ENCODE peak calls at places on chromosomes 5 and 9, in four cellular contexts. Q is K562, V is GM12878, F is H1. Y is an unnamed sample.
A peak's percentile ranks its signal among the peaks of the same experiment; 100 is the strongest.

GRCh38 chr5:40429258-40430111 is 250.2 kb upstream of the PTGER4 start:
- DNase-seq in Q (no peak), V (no peak), F (no peak), Y (no peak)

GRCh38 chr5:138463335-138464017 is 1.8 kb upstream of the EGR1 start:
- DNase-seq in Q (peak; percentile 61), V (no peak), F (no peak), Y (peak; percentile 51)

GRCh38 chr9:447230-448025 is 232.8 kb downstream of the DOCK8 start:
- DNase-seq in Q (peak; percentile 17), V (no peak), F (no peak), Y (no peak)

GRCh38 chr9:86731511-86731993 is 215.8 kb downstream of the GAS1 start:
- DNase-seq in Q (no peak), V (no peak), F (no peak), Y (no peak)

GRCh38 chr5:81835813-81836458 is 85.0 kb upstream of the SSBP2 start:
- DNase-seq in Q (no peak), V (no peak), F (no peak), Y (no peak)

GRCh38 chr5:132465095-132465707 is 25.4 kb downstream of the IRF1 start:
- DNase-seq in Q (no peak), V (no peak), F (no peak), Y (no peak)

GRCh38 chr5:123449424-123449823 is 26.2 kb upstream of the CEP120 start:
- DNase-seq in Q (no peak), V (no peak), F (no peak), Y (no peak)

GRCh38 chr5:135218486-135218755 is 180.6 kb downstream of the MACROH2A1 start:
- DNase-seq in Q (no peak), V (no peak), F (no peak), Y (no peak)

GRCh38 chr9:13351768-13352386 is 72.4 kb upstream of the MPDZ start:
- DNase-seq in Q (peak; percentile 12), V (no peak), F (no peak), Y (peak; percentile 65)

GRCh38 chr9:38278457-38278856 is 114.0 kb upstream of the ALDH1B1 start:
- DNase-seq in Q (no peak), V (no peak), F (no peak), Y (no peak)

GRCh38 chr9:112384690-112385089 is 4.8 kb downstream of the HSDL2 start:
- DNase-seq in Q (no peak), V (no peak), F (no peak), Y (no peak)

GRCh38 chr5:159330131-159330530 is at the start of gene IL12B:
- DNase-seq in Q (no peak), V (no peak), F (no peak), Y (no peak)

GRCh38 chr5:138724470-138725146 is 28.6 kb upstream of the CTNNA1 start:
- DNase-seq in Q (no peak), V (no peak), F (no peak), Y (peak; percentile 35)

GRCh38 chr5:132389453-132390286 is 20.2 kb downstream of the SLC22A5 start:
- DNase-seq in Q (no peak), V (no peak), F (no peak), Y (no peak)

GRCh38 chr9:93316726-93317494 is 133.0 kb downstream of the WNK2 start:
- DNase-seq in Q (no peak), V (no peak), F (no peak), Y (no peak)

GRCh38 chr5:15510092-15510491 is 10.1 kb downstream of the FBXL7 start:
- DNase-seq in Q (no peak), V (no peak), F (no peak), Y (no peak)

GRCh38 chr9:27337833-27338526 is 41.0 kb upstream of the EQTN start:
- DNase-seq in Q (no peak), V (no peak), F (no peak), Y (no peak)

GRCh38 chr5:32961066-32961429 is 249.9 kb downstream of the NPR3 start:
- DNase-seq in Q (no peak), V (no peak), F (no peak), Y (no peak)

GRCh38 chr9:98410185-98410697 is 154.8 kb upstream of the TBC1D2 start:
- DNase-seq in Q (peak; percentile 87), V (no peak), F (peak; percentile 38), Y (peak; percentile 81)

GRCh38 chr5:43338856-43339255 is 25.6 kb upstream of the HMGCS1 start:
- DNase-seq in Q (no peak), V (no peak), F (no peak), Y (no peak)

GRCh38 chr5:75522025-75522424 is 10.3 kb downstream of the POLK start:
- DNase-seq in Q (no peak), V (no peak), F (no peak), Y (no peak)

GRCh38 chr5:66680804-66681203 is 84.6 kb downstream of the MAST4 start:
- DNase-seq in Q (no peak), V (no peak), F (no peak), Y (no peak)

GRCh38 chr5:149128023-149128875 is 13.0 kb upstream of the ABLIM3 start:
- DNase-seq in Q (peak; percentile 63), V (no peak), F (no peak), Y (peak; percentile 77)

GRCh38 chr5:19986036-19986619 is 1.9 kb downstream of the CDH18 start:
- DNase-seq in Q (no peak), V (no peak), F (no peak), Y (no peak)

GRCh38 chr9:4573634-4574391 is 83.5 kb downstream of the SLC1A1 start:
- DNase-seq in Q (no peak), V (no peak), F (no peak), Y (no peak)

GRCh38 chr5:103475629-103476240 is 86.9 kb downstream of the NUDT12 start:
- DNase-seq in Q (peak; percentile 34), V (no peak), F (no peak), Y (peak; percentile 65)

GRCh38 chr5:168260353-168261211 is 30.9 kb upstream of the WWC1 start:
- DNase-seq in Q (no peak), V (no peak), F (no peak), Y (no peak)

GRCh38 chr5:132953710-132954109 is 9.7 kb downstream of the AFF4 start:
- DNase-seq in Q (no peak), V (no peak), F (no peak), Y (no peak)

GRCh38 chr5:57566914-57567313 is 84.3 kb upstream of the ACTBL2 start:
- DNase-seq in Q (no peak), V (no peak), F (no peak), Y (peak; percentile 48)

GRCh38 chr5:153321478-153321877 is 169.0 kb upstream of the GRIA1 start:
- DNase-seq in Q (no peak), V (no peak), F (no peak), Y (no peak)

GRCh38 chr5:14699807-14700400 is 35.4 kb downstream of the OTULIN start:
- DNase-seq in Q (peak; percentile 38), V (no peak), F (no peak), Y (no peak)

GRCh38 chr9:90801507-90802289 is at the start of gene SYK:
- DNase-seq in Q (peak; percentile 54), V (no peak), F (no peak), Y (peak; percentile 80)

GRCh38 chr5:77076961-77077820 is 9.9 kb downstream of the ZBED3 start:
- DNase-seq in Q (peak; percentile 83), V (no peak), F (no peak), Y (peak; percentile 87)

GRCh38 chr5:88882321-88883038 is 504 bp downstream of the MEF2C start:
- DNase-seq in Q (no peak), V (no peak), F (no peak), Y (no peak)
- TF ChIP-seq EZH2 in Q (no peak), V (no peak), F (no peak), Y (no peak)

GRCh38 chr5:544675-545330 is 20.6 kb upstream of the SLC9A3 start:
- DNase-seq in Q (no peak), V (no peak), F (no peak), Y (no peak)

GRCh38 chr5:547086-547924 is 23.1 kb upstream of the SLC9A3 start:
- DNase-seq in Q (no peak), V (no peak), F (no peak), Y (no peak)

GRCh38 chr5:546376-546908 is 22.2 kb upstream of the SLC9A3 start:
- DNase-seq in Q (no peak), V (no peak), F (no peak), Y (no peak)

GRCh38 chr5:543755-544674 is 19.8 kb upstream of the SLC9A3 start:
- DNase-seq in Q (no peak), V (peak; percentile 76), F (no peak), Y (no peak)

DNA sequence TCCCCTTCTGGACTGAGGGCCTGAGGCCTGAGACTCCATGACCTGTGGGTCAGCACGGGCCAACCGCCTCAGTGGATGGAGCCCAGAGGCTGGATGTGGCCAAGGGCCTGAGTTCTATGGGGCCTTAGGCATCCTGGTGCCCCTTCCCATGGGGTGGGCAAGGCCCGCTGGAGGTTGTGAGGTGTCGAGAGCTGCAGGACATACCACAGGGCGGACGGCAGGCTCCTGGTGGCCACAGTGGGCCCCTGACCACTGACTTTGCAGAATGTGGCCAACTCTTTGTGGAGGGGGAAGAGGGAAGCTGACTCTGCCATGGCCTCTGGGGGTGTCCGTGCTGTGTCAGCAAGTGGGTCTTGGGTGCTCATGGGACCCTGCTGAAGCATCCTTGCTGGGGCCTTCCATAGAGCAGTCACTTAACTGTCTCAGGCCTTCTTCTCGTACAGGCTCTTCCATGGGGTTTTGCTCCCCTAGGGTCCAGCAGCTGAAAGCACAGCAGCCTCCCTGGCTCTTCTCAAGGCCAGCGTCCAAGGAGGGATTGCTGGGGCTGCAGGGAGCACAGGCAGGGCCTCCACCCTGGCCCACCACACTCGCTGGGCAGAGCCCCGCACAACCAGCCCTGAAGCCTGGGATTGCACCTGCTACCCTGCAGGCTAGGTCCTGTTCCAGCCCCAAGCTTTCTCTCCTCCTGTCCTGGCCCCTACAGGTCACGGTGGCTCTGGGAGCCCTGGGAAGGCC is 21.6 kb upstream of the SLC9A3 start:
- DNase-seq in Q (no peak), V (no peak), F (no peak), Y (no peak)
- TF ChIP-seq CREB1 in Q (no peak), V (no peak), F (no peak), Y (no peak)

GRCh38 chr5:115169392-115170127 is at the start of gene TRIM36:
- DNase-seq in Q (peak; percentile 90), V (peak; percentile 50), F (peak; percentile 88), Y (peak; percentile 93)

GRCh38 chr5:115166744-115167393 is 2.8 kb downstream of the TRIM36 start:
- DNase-seq in Q (no peak), V (no peak), F (no peak), Y (no peak)

GRCh38 chr5:115170128-115170923 is 618 bp upstream of the TRIM36 start:
- DNase-seq in Q (no peak), V (no peak), F (no peak), Y (peak; percentile 73)

GRCh38 chr5:115168829-115169391 is 798 bp downstream of the TRIM36 start:
- DNase-seq in Q (peak; percentile 20), V (no peak), F (no peak), Y (peak; percentile 66)

DNA sequence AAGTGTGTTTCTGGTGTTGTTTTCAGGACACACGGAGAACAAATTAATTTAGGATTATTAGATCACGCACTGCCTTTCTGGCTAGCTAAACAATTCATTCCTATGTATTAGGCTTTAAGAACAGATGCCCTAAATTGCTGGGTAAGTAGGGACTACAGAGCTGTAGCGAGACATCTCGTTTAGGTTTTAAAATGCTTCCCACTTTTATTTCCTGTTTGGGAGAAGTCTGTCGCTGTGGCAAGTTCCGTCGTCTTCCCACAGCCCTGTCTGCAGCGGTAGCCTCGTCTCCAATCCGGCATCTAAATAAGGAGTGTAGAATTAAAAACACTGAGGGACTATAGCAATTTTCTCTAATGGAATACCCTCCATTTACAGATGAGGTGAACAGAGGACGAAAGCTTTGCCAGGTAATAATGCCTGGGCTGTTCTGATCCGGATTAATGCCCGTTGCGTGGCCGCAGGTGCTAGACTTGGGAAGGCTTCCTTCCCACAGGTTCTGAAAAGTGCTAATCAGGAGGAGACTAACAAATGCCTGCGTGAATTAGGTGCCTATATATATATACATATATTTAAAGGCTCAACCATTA is 1.3 kb upstream of the TRIM36 start:
- DNase-seq in Q (no peak), V (no peak), F (no peak), Y (peak; percentile 21)
- TF ChIP-seq EZH2 in Q (no peak), V (no peak), F (peak; percentile 21), Y (no peak)

GRCh38 chr9:135524130-135524861 is 3.1 kb downstream of the LCN1 start:
- DNase-seq in Q (no peak), V (no peak), F (no peak), Y (no peak)
- TF ChIP-seq CREB1 in Q (no peak), V (no peak), F (no peak), Y (no peak)